ENCODE peak calls at places on chromosomes 4 and X, in four cellular contexts. J is NCI-H510A treated with DMSO at 0.1 percent for 48 hours, V is GM03348, F is GM12865. K is an unnamed sample.

GRCh38 chr4:172207258-172207657 is 394.1 kb downstream of the GALNTL6 start:
- DNase-seq in F (no peak), J (no peak), V (no peak), K (no peak)

GRCh38 chrX:21926527-21927278 is 13.8 kb upstream of the SMS start:
- DNase-seq in V (peak), J (no peak), F (peak), K (peak)

GRCh38 chrX:129653181-129653984 is 1.4 kb downstream of the APLN start:
- DNase-seq in F (no peak), J (no peak), V (no peak), K (peak)

GRCh38 chrX:28058906-28059305 is 77.7 kb upstream of the DCAF8L1 start:
- DNase-seq in F (no peak), V (no peak), J (peak), K (no peak)

GRCh38 chr4:2459589-2460349 is 9.1 kb upstream of the RNF4 start:
- DNase-seq in F (no peak), V (no peak), J (no peak), K (no peak)

GRCh38 chrX:11398785-11399184 is 105.6 kb downstream of the AMELX start:
- DNase-seq in J (no peak), F (no peak), V (no peak), K (no peak)

GRCh38 chr4:90543419-90544170 is 416.4 kb downstream of the CCSER1 start:
- DNase-seq in V (no peak), F (no peak), J (no peak), K (no peak)

GRCh38 chr4:47050986-47051725 is 19.8 kb downstream of the GABRB1 start:
- DNase-seq in V (no peak), J (no peak), F (no peak), K (no peak)

GRCh38 chr4:16897991-16898827 is at the start of gene LDB2:
- DNase-seq in F (peak), J (no peak), V (peak), K (no peak)

GRCh38 chr4:182448281-182449151 is 205.3 kb downstream of the TENM3 start:
- DNase-seq in F (peak), V (peak), J (peak), K (peak)

GRCh38 chr4:56215138-56215793 is 172.0 kb downstream of the AASDH start:
- DNase-seq in J (no peak), F (no peak), V (no peak), K (no peak)

GRCh38 chr4:11904991-11905760 is 476.5 kb upstream of the HS3ST1 start:
- DNase-seq in F (no peak), V (no peak), J (no peak), K (no peak)

GRCh38 chr4:139416073-139416673 is 37.7 kb upstream of the RAB33B start:
- DNase-seq in J (peak), F (peak), V (peak), K (peak)

GRCh38 chr4:180449395-180449956 is 1793.7 kb upstream of the TENM3 start:
- DNase-seq in F (peak), J (peak), V (no peak), K (no peak)

GRCh38 chr4:28146191-28146590 is 1285.5 kb downstream of the STIM2 start:
- DNase-seq in V (no peak), J (no peak), F (no peak), K (no peak)

GRCh38 chr4:15694431-15694830 is 8.4 kb upstream of the BST1 start:
- DNase-seq in V (no peak), J (no peak), F (no peak), K (no peak)

GRCh38 chr4:14404730-14405129 is 597.6 kb upstream of the CPEB2 start:
- DNase-seq in J (no peak), F (no peak), V (no peak), K (peak)

GRCh38 chr4:79334341-79334740 is 8.5 kb upstream of the NAA11 start:
- DNase-seq in F (no peak), J (no peak), V (no peak), K (no peak)

GRCh38 chrX:55907968-55908607 is 190.5 kb downstream of the RRAGB start:
- DNase-seq in J (peak), V (peak), F (peak), K (peak)

GRCh38 chr4:178275671-178276360 is 833.6 kb upstream of the AGA start:
- DNase-seq in F (no peak), V (no peak), J (no peak), K (no peak)

GRCh38 chr4:38455092-38455855 is 208.7 kb upstream of the KLF3 start:
- DNase-seq in V (no peak), F (peak), J (no peak), K (no peak)

GRCh38 chr4:140595065-140595464 is 26.3 kb upstream of the UCP1 start:
- DNase-seq in F (peak), J (peak), V (peak), K (no peak)